ENCODE peak calls at places on chromosomes 12 and 14, in nine cellular contexts. U, N, Y, H, V, M, C, E and P are unnamed samples.

GRCh38 chr14:61512026-61512425 is 183.3 kb upstream of the HIF1A start:
- DNase-seq in U (no peak), N (no peak), Y (no peak), H (no peak), V (no peak), M (no peak), C (no peak), E (no peak), P (no peak)

GRCh38 chr14:74685054-74685453 is 27.8 kb downstream of the AREL1 start:
- DNase-seq in U (no peak), N (no peak), Y (no peak), H (no peak), V (no peak), M (no peak), C (no peak), E (no peak), P (no peak)

GRCh38 chr14:28515571-28515970 is 251.0 kb upstream of the FOXG1 start:
- DNase-seq in U (no peak), N (no peak), Y (no peak), H (no peak), V (peak; percentile 85), M (no peak), C (no peak), E (peak; percentile 53), P (no peak)

GRCh38 chr12:98478606-98479005 is 36.8 kb upstream of the TMPO start:
- DNase-seq in U (no peak), N (no peak), Y (no peak), H (no peak), V (no peak), M (no peak), C (no peak), E (no peak), P (no peak)

GRCh38 chr12:76777765-76778216 is 13.9 kb downstream of the ZDHHC17 start:
- DNase-seq in U (no peak), N (no peak), Y (no peak), H (no peak), V (no peak), M (no peak), C (no peak), E (no peak), P (no peak)

GRCh38 chr14:61478971-61479473 is 157.6 kb downstream of the PRKCH start:
- DNase-seq in U (no peak), N (no peak), Y (no peak), H (no peak), V (no peak), M (no peak), C (no peak), E (no peak), P (no peak)

GRCh38 chr12:103779410-103780092 is 61.5 kb downstream of the NT5DC3 start:
- DNase-seq in U (no peak), N (no peak), Y (no peak), H (peak; percentile 100), V (peak; percentile 52), M (no peak), C (no peak), E (no peak), P (no peak)

GRCh38 chr12:111840831-111841230 is 1.2 kb upstream of the MAPKAPK5 start:
- DNase-seq in U (no peak), N (no peak), Y (no peak), H (no peak), V (no peak), M (peak; percentile 46), C (no peak), E (no peak), P (no peak)

GRCh38 chr14:50008562-50009355 is 107.6 kb downstream of the VCPKMT start:
- DNase-seq in U (no peak), N (no peak), Y (no peak), H (no peak), V (no peak), M (no peak), C (no peak), E (no peak), P (no peak)

GRCh38 chr12:116432321-116432750 is 126.8 kb upstream of the MAP1LC3B2 start:
- DNase-seq in U (no peak), N (no peak), Y (peak; percentile 52), H (no peak), V (peak; percentile 81), M (no peak), C (no peak), E (peak; percentile 43), P (no peak)

GRCh38 chr14:81637639-81638038 is 104.0 kb upstream of the SEL1L start:
- DNase-seq in U (no peak), N (no peak), Y (no peak), H (no peak), V (no peak), M (no peak), C (no peak), E (no peak), P (no peak)

GRCh38 chr12:123441523-123442164 is 5.2 kb upstream of the RILPL2 start:
- DNase-seq in U (no peak), N (no peak), Y (no peak), H (no peak), V (no peak), M (no peak), C (no peak), E (no peak), P (no peak)

GRCh38 chr12:3622021-3622731 is 130.7 kb downstream of the CRACR2A start:
- DNase-seq in U (no peak), N (no peak), Y (no peak), H (no peak), V (peak; percentile 7), M (no peak), C (no peak), E (no peak), P (no peak)

GRCh38 chr12:21879312-21879711 is 61.9 kb downstream of the ABCC9 start:
- DNase-seq in U (no peak), N (no peak), Y (no peak), H (no peak), V (no peak), M (no peak), C (no peak), E (no peak), P (no peak)